ENCODE peak calls at places on chromosome 17, in four cellular contexts. J, V, T and S are unnamed samples.

GRCh38 chr17:49404906-49405305 is 9.8 kb downstream of the PHB1 start:
- DNase-seq in J (peak), V (no peak), T (no peak), S (no peak)

GRCh38 chr17:47698749-47699535 is 5.0 kb downstream of the TBKBP1 start:
- DNase-seq in J (no peak), V (peak), T (no peak), S (no peak)

GRCh38 chr17:54948380-54948779 is 20.1 kb downstream of the COX11 start:
- DNase-seq in J (no peak), V (peak), T (no peak), S (peak)

GRCh38 chr17:36661047-36661666 is 59.8 kb downstream of the MRM1 start:
- DNase-seq in J (no peak), V (no peak), T (no peak), S (no peak)

GRCh38 chr17:57875109-57876022 is 25.5 kb upstream of the MRPS23 start:
- DNase-seq in J (peak), V (peak), T (no peak), S (peak)

GRCh38 chr17:7769854-7770253 is 52.3 kb downstream of the DNAH2 start:
- DNase-seq in J (no peak), V (no peak), T (no peak), S (no peak)

GRCh38 chr17:77832180-77832560 is 126.3 kb upstream of the TNRC6C start:
- DNase-seq in J (no peak), V (no peak), T (no peak), S (no peak)

GRCh38 chr17:2462481-2462880 is 49.2 kb downstream of the METTL16 start:
- DNase-seq in J (no peak), V (no peak), T (no peak), S (no peak)

GRCh38 chr17:76233588-76234353 is 6.5 kb downstream of the RNF157 start:
- DNase-seq in J (no peak), V (no peak), T (no peak), S (no peak)

GRCh38 chr17:27069842-27070508 is 223.9 kb upstream of the WSB1 start:
- DNase-seq in J (no peak), V (no peak), T (no peak), S (no peak)

GRCh38 chr17:42982266-42982665 is 1.9 kb downstream of the RUNDC1 start:
- DNase-seq in J (no peak), V (no peak), T (no peak), S (no peak)

GRCh38 chr17:57293077-57293476 is 36.8 kb downstream of the MSI2 start:
- DNase-seq in J (no peak), V (no peak), T (no peak), S (peak)

GRCh38 chr17:63911657-63912100 is 621 bp upstream of the CSHL1 start:
- DNase-seq in J (no peak), V (peak), T (no peak), S (no peak)

GRCh38 chr17:17146791-17147406 is 59.2 kb downstream of the PLD6 start:
- DNase-seq in J (no peak), V (no peak), T (peak), S (no peak)

GRCh38 chr17:18256351-18256750 is 2.2 kb downstream of the FLII start:
- DNase-seq in J (no peak), V (no peak), T (no peak), S (no peak)

GRCh38 chr17:68527314-68527713 is 15.1 kb downstream of the PRKAR1A start:
- DNase-seq in J (no peak), V (no peak), T (no peak), S (no peak)

GRCh38 chr17:78573955-78574354 is 3.2 kb downstream of the DNAH17 start:
- DNase-seq in J (no peak), V (no peak), T (peak), S (no peak)

GRCh38 chr17:76831316-76831715 is 36.9 kb upstream of the MGAT5B start:
- DNase-seq in J (no peak), V (no peak), T (no peak), S (no peak)

GRCh38 chr17:1179635-1180433 is at the start of gene ABR:
- DNase-seq in J (peak), V (peak), T (no peak), S (no peak)

GRCh38 chr17:78933025-78933958 is 8.1 kb upstream of the TIMP2 start:
- DNase-seq in J (peak), V (peak), T (peak), S (peak)

GRCh38 chr17:17474341-17474740 is 2.5 kb upstream of the MED9 start:
- DNase-seq in J (no peak), V (no peak), T (no peak), S (no peak)

GRCh38 chr17:67433248-67433924 is 56.3 kb downstream of the PITPNC1 start:
- DNase-seq in J (peak), V (no peak), T (no peak), S (no peak)

GRCh38 chr17:48647103-48647963 is 21.2 kb upstream of the HOXB9 start:
- DNase-seq in J (no peak), V (no peak), T (no peak), S (no peak)